ENCODE peak calls at places on chromosomes 7 and 10, in six cellular contexts. One of them, this sample, is unnamed.

GRCh38 chr7:115477193-115477651 is 553.3 kb downstream of the TFEC start:
- DNase-seq in iris pigment epithelial cell: peak
- DNase-seq in T-helper 2 cell: no peak
- DNase-seq in NCI-H2171 treated with DMSO at 0.1 percent for 48 hours: no peak
- DNase-seq in KBM-7: no peak
- DNase-seq in hypothalamus: no peak
- DNase-seq in this sample: no peak

GRCh38 chr7:101991860-101992259 is 174.4 kb downstream of the CUX1 start:
- DNase-seq in T-helper 2 cell: no peak
- DNase-seq in iris pigment epithelial cell: no peak
- DNase-seq in KBM-7: no peak
- DNase-seq in hypothalamus: no peak
- DNase-seq in NCI-H2171 treated with DMSO at 0.1 percent for 48 hours: no peak
- DNase-seq in this sample: no peak

GRCh38 chr7:41520445-41520844 is 182.4 kb downstream of the INHBA start:
- DNase-seq in iris pigment epithelial cell: no peak
- DNase-seq in T-helper 2 cell: no peak
- DNase-seq in NCI-H2171 treated with DMSO at 0.1 percent for 48 hours: no peak
- DNase-seq in hypothalamus: no peak
- DNase-seq in KBM-7: no peak
- DNase-seq in this sample: no peak

GRCh38 chr10:96017227-96017687 is 26.1 kb upstream of the CCNJ start:
- DNase-seq in hypothalamus: no peak
- DNase-seq in NCI-H2171 treated with DMSO at 0.1 percent for 48 hours: peak
- DNase-seq in KBM-7: peak
- DNase-seq in iris pigment epithelial cell: peak
- DNase-seq in T-helper 2 cell: no peak
- DNase-seq in this sample: no peak

GRCh38 chr10:23467548-23467947 is 28.7 kb downstream of the OTUD1 start:
- DNase-seq in hypothalamus: no peak
- DNase-seq in NCI-H2171 treated with DMSO at 0.1 percent for 48 hours: no peak
- DNase-seq in iris pigment epithelial cell: no peak
- DNase-seq in T-helper 2 cell: no peak
- DNase-seq in KBM-7: no peak
- DNase-seq in this sample: no peak

GRCh38 chr10:26269754-26270153 is 53.2 kb downstream of the GAD2 start:
- DNase-seq in KBM-7: peak
- DNase-seq in T-helper 2 cell: no peak
- DNase-seq in NCI-H2171 treated with DMSO at 0.1 percent for 48 hours: peak
- DNase-seq in hypothalamus: no peak
- DNase-seq in iris pigment epithelial cell: peak
- DNase-seq in this sample: no peak

GRCh38 chr10:84424731-84425165 is 96.4 kb downstream of the CCSER2 start:
- DNase-seq in KBM-7: peak
- DNase-seq in hypothalamus: peak
- DNase-seq in iris pigment epithelial cell: peak
- DNase-seq in NCI-H2171 treated with DMSO at 0.1 percent for 48 hours: no peak
- DNase-seq in T-helper 2 cell: no peak
- DNase-seq in this sample: no peak

GRCh38 chr7:78264105-78264504 is 465.5 kb downstream of the PHTF2 start:
- DNase-seq in hypothalamus: no peak
- DNase-seq in iris pigment epithelial cell: no peak
- DNase-seq in KBM-7: no peak
- DNase-seq in T-helper 2 cell: no peak
- DNase-seq in NCI-H2171 treated with DMSO at 0.1 percent for 48 hours: no peak
- DNase-seq in this sample: no peak

GRCh38 chr10:89283174-89283987 is 18.5 kb upstream of the IFIT2 start:
- DNase-seq in iris pigment epithelial cell: peak
- DNase-seq in KBM-7: no peak
- DNase-seq in T-helper 2 cell: no peak
- DNase-seq in NCI-H2171 treated with DMSO at 0.1 percent for 48 hours: no peak
- DNase-seq in hypothalamus: no peak
- DNase-seq in this sample: no peak

GRCh38 chr10:61835069-61835908 is 66.2 kb upstream of the ARID5B start:
- DNase-seq in NCI-H2171 treated with DMSO at 0.1 percent for 48 hours: no peak
- DNase-seq in KBM-7: peak
- DNase-seq in iris pigment epithelial cell: peak
- DNase-seq in T-helper 2 cell: no peak
- DNase-seq in hypothalamus: no peak
- DNase-seq in this sample: no peak

GRCh38 chr7:39721919-39722597 is 98.7 kb downstream of the RALA start:
- DNase-seq in NCI-H2171 treated with DMSO at 0.1 percent for 48 hours: no peak
- DNase-seq in hypothalamus: no peak
- DNase-seq in iris pigment epithelial cell: no peak
- DNase-seq in T-helper 2 cell: no peak
- DNase-seq in KBM-7: no peak
- DNase-seq in this sample: no peak

GRCh38 chr7:144036302-144036858 is 12.4 kb upstream of the OR2A5 start:
- DNase-seq in T-helper 2 cell: no peak
- DNase-seq in hypothalamus: no peak
- DNase-seq in KBM-7: no peak
- DNase-seq in iris pigment epithelial cell: no peak
- DNase-seq in NCI-H2171 treated with DMSO at 0.1 percent for 48 hours: no peak
- DNase-seq in this sample: no peak

GRCh38 chr7:15821484-15822122 is 135.1 kb upstream of the MEOX2 start:
- DNase-seq in hypothalamus: no peak
- DNase-seq in KBM-7: no peak
- DNase-seq in iris pigment epithelial cell: no peak
- DNase-seq in T-helper 2 cell: no peak
- DNase-seq in NCI-H2171 treated with DMSO at 0.1 percent for 48 hours: no peak
- DNase-seq in this sample: no peak

GRCh38 chr7:1948377-1948796 is 278.3 kb downstream of the ELFN1 start:
- DNase-seq in T-helper 2 cell: no peak
- DNase-seq in iris pigment epithelial cell: no peak
- DNase-seq in NCI-H2171 treated with DMSO at 0.1 percent for 48 hours: no peak
- DNase-seq in hypothalamus: no peak
- DNase-seq in KBM-7: no peak
- DNase-seq in this sample: no peak

GRCh38 chr7:63900394-63901203 is 98.0 kb upstream of the ZNF722 start:
- DNase-seq in NCI-H2171 treated with DMSO at 0.1 percent for 48 hours: peak
- DNase-seq in T-helper 2 cell: peak
- DNase-seq in iris pigment epithelial cell: peak
- DNase-seq in KBM-7: peak
- DNase-seq in hypothalamus: peak
- DNase-seq in this sample: peak